ENCODE peak calls at places on chromosomes 16 and 17, in five cellular contexts. O, Q, K, C and Y are unnamed samples.

GRCh38 chr17:36717088-36717487 is 115.7 kb downstream of the MRM1 start:
- DNase-seq in K (no peak), O (no peak), C (no peak), Q (no peak), Y (no peak)

GRCh38 chr17:68094481-68095078 is 59.0 kb downstream of the KPNA2 start:
- DNase-seq in Q (no peak), C (no peak), O (no peak), K (no peak), Y (no peak)

GRCh38 chr17:63029520-63029919 is 63.5 kb downstream of the TANC2 start:
- DNase-seq in O (no peak), Q (no peak), C (no peak), K (no peak), Y (no peak)

GRCh38 chr16:8370374-8371015 is 219.8 kb downstream of the TMEM114 start:
- DNase-seq in O (no peak), Q (no peak), C (no peak), K (peak), Y (no peak)

GRCh38 chr16:17937003-17937402 is 399.5 kb downstream of the NPIPA8 start:
- DNase-seq in Q (no peak), C (no peak), K (no peak), O (no peak), Y (no peak)

GRCh38 chr16:49754495-49755290 is 101.2 kb downstream of the ZNF423 start:
- DNase-seq in K (peak), O (no peak), C (no peak), Q (peak), Y (no peak)

GRCh38 chr16:83946154-83946780 is 6.8 kb upstream of the OSGIN1 start:
- DNase-seq in K (no peak), Q (no peak), O (no peak), C (no peak), Y (no peak)

GRCh38 chr16:27550582-27550920 is 607 bp downstream of the KATNIP start:
- DNase-seq in C (no peak), K (no peak), O (no peak), Q (no peak), Y (no peak)

GRCh38 chr16:88505405-88506082 is 52.5 kb downstream of the ZFPM1 start:
- DNase-seq in O (peak), C (no peak), Q (no peak), K (peak), Y (peak)

GRCh38 chr17:33864758-33865229 is 390.3 kb upstream of the CCL2 start:
- DNase-seq in C (no peak), K (no peak), O (no peak), Q (no peak), Y (no peak)

GRCh38 chr17:67606896-67607604 is 110.7 kb upstream of the NOL11 start:
- DNase-seq in Q (no peak), O (no peak), C (no peak), K (no peak), Y (peak)

GRCh38 chr17:42809250-42809649 is 10.6 kb downstream of the CNTD1 start:
- DNase-seq in Q (peak), O (peak), C (no peak), K (no peak), Y (no peak)

GRCh38 chr17:7583253-7584109 is at the start of gene MPDU1:
- DNase-seq in O (peak), Q (peak), K (peak), C (peak), Y (peak)

GRCh38 chr17:80513892-80514291 is 30.7 kb upstream of the RPTOR start:
- DNase-seq in O (no peak), C (no peak), Q (no peak), K (no peak), Y (no peak)

GRCh38 chr17:488993-489757 is 136.6 kb upstream of the RPH3AL start:
- DNase-seq in C (no peak), K (no peak), Q (no peak), O (peak), Y (no peak)

GRCh38 chr16:8720080-8720966 is 45.9 kb downstream of the ABAT start:
- DNase-seq in O (no peak), K (no peak), C (no peak), Q (no peak), Y (no peak)

DNA sequence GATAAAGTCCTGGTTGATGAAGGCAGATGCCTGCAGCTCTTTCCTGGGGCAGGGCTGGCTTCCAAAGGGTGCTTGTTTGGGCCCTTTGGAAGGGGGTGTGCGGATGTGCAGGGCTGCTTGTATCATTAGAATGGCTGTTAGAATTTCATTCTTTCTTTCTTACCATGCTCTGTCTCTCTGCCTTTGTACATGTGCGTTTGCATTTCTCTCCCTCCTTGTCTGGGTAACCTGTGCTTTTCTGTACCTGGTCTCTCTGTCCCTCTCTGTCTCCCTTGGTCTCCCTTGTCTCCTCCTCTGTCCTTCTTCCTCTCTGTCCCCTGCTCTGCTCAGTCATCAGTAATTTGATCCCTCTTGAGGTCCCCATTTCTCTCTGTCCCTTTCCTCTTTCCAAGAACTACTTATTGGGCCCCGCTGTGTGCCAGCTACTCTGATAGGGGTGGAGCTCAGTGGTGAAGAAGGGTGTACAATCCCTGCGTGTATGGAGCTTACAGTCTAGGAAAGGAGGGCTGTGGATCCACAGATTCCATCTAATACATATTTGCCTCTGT is 69.3 kb downstream of the PLCG2 start:
- DNase-seq in K (no peak), C (no peak), Q (no peak), O (no peak), Y (no peak)
- TF ChIP-seq EP300 in K (no peak), C (no peak), Q (no peak), O (no peak), Y (no peak)

GRCh38 chr16:77271532-77272426 is 72.6 kb downstream of the SYCE1L start:
- DNase-seq in K (no peak), Q (no peak), C (no peak), O (no peak), Y (no peak)
- TF ChIP-seq EP300 in K (no peak), Q (no peak), C (no peak), O (no peak), Y (no peak)

DNA sequence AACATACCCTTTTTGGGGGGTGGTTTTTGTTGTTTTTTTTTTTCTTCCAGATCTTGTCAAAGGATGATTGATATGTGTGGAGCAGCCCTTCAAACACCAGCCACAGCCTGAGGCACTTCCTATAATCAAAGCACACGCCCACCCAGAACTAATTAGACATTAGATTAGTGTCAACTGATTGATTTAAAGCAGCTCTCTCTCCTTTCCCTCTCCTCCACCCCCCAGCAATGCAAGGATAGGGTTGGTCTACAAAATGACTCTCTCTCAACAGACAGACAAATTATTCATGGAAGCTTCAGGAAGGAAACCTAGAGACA is 250.3 kb upstream of the SOX9 start:
- DNase-seq in K (no peak), C (no peak), Q (no peak), O (no peak), Y (no peak)
- TF ChIP-seq EP300 in K (no peak), C (no peak), Q (no peak), O (no peak), Y (no peak)

DNA sequence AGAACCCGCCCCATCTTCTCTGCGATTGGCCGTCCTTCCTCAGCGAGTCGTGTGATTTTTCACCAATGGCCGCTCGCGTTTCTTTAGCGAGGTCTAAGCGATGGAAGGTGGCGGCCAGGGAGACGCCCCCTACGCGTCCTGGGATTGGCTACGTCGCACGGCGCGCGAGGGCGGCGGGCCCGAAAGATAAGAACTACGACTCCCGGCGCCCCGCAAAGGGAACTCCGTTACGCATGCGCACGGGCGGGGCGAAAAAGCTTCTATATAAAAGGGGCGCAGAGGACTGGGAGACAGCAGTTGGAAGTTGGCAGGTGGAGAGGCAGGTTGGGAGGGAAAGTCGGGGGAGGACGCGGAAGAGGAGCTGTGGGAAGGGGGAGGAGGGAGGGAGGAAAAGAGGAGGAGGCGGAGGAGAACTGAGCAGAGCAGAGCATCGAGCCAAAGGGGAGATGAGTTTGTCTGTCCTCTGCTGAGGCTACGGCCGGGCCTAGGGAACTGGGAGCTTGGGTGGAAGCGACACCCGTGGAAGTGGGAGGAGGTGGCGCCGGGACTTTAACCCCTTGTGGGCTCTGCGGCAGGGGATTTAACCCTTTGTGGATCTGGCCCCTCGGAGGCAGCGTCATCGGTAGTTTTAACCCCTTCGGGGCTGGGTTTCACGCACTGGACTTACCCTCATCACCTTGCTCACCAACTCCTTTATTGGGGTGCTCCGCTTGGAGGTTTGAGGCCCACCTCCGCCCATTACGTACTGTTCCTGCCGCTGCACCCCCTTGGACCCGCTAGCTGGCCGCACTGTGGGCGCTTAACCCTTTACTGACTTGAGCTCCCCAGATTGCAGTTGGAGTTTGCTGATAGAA is at the start of gene HEXIM1:
- DNase-seq in O (peak), K (peak), Q (peak), C (peak), Y (peak)
- TF ChIP-seq EP300 in O (peak), K (no peak), Q (peak), C (peak), Y (no peak)

GRCh38 chr17:40339068-40339699 is 25.4 kb downstream of the GJD3 start:
- DNase-seq in C (no peak), O (peak), K (peak), Q (no peak), Y (no peak)
- TF ChIP-seq EP300 in C (no peak), O (no peak), K (no peak), Q (no peak), Y (no peak)

DNA sequence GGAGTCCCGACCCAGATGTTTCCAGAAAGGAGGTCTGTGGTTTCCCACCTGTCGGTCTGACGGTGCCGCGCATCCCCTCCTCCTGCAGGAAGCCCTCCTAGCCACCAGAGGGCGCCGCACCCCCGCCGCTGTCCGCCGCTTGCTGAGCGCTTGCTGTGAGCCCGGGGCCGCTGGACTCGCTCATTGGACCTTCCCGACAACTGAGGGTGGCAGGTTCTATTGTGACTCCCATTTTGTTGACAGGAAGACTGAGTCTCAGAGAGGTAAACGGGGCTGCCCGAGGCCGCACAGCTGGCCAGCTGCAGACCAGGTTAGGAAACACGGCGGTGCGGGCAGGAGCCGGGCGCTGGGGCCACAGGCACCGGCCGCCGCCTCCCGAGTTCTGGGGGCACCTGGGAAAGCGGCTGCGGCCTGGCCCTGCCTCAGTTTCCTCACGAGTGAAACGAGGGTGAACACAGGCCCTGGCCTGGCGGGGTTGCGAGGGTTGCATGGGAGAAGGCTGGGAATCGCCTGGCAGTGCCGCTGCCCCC is 191.1 kb upstream of the CIBAR2 start:
- DNase-seq in K (peak), Q (no peak), O (peak), C (no peak), Y (peak)
- TF ChIP-seq EP300 in K (no peak), Q (no peak), O (no peak), C (no peak), Y (no peak)